ENCODE peak calls at places on chromosomes 2 and 18, in six cellular contexts. Z, E, W, L, K and M are unnamed samples. For H3K27me3, the result is how much of the 10 kb centered on the place peaks cover.

GRCh38 chr2:65604246-65604645 is 171.8 kb upstream of the SPRED2 start:
- DNase-seq in E (no peak), L (peak), W (no peak), Z (no peak), K (no peak), M (peak)

GRCh38 chr2:50492452-50492851 is 539.5 kb downstream of the NRXN1 start:
- DNase-seq in K (peak), L (peak), Z (peak), E (no peak), W (no peak), M (peak)

GRCh38 chr2:15582645-15583340 is 8.9 kb upstream of the DDX1 start:
- DNase-seq in L (no peak), E (no peak), W (no peak), Z (no peak), K (no peak), M (no peak)

GRCh38 chr2:65055427-65056214 is 595 bp upstream of the CEP68 start:
- DNase-seq in E (peak), K (no peak), L (no peak), Z (no peak), W (peak), M (no peak)

GRCh38 chr18:78659057-78659456 is 320.6 kb upstream of the SALL3 start:
- DNase-seq in E (no peak), Z (no peak), W (no peak), K (no peak), L (no peak), M (no peak)

GRCh38 chr18:39862341-39862740 is 2092.7 kb upstream of the PIK3C3 start:
- DNase-seq in K (no peak), L (peak), Z (no peak), E (no peak), W (no peak), M (no peak)

GRCh38 chr2:24015562-24016375 is 5.9 kb downstream of the MFSD2B start:
- DNase-seq in L (peak), E (no peak), K (peak), Z (no peak), W (no peak), M (peak)

GRCh38 chr2:68423966-68424650 is 43.0 kb downstream of the FBXO48 start:
- DNase-seq in W (no peak), K (no peak), E (no peak), L (no peak), Z (no peak), M (no peak)

GRCh38 chr18:487371-487770 is 13.1 kb downstream of the COLEC12 start:
- DNase-seq in E (no peak), K (no peak), L (no peak), Z (no peak), W (no peak), M (no peak)

GRCh38 chr2:233764264-233764663 is 4.2 kb downstream of the UGT1A1 start:
- DNase-seq in K (no peak), E (no peak), L (peak), W (no peak), Z (no peak), M (peak)

GRCh38 chr18:69580107-69580506 is 179.4 kb downstream of the DOK6 start:
- DNase-seq in L (no peak), Z (no peak), W (no peak), K (no peak), E (no peak), M (no peak)

GRCh38 chr2:3192920-3193319 is 184.7 kb downstream of the EIPR1 start:
- DNase-seq in L (no peak), W (no peak), Z (no peak), K (no peak), E (no peak), M (no peak)

GRCh38 chr2:151695778-151696177 is 38.5 kb downstream of the NEB start:
- DNase-seq in L (no peak), Z (no peak), E (no peak), W (no peak), K (no peak), M (no peak)

GRCh38 chr2:121570036-121570664 is 39.5 kb downstream of the RNU4ATAC start:
- DNase-seq in L (peak), E (no peak), Z (no peak), K (no peak), W (no peak), M (no peak)

GRCh38 chr18:5890261-5890605 is 5.1 kb downstream of the TMEM200C start:
- DNase-seq in K (no peak), W (no peak), L (peak), E (no peak), Z (no peak), M (no peak)

GRCh38 chr2:98835831-98836385 is 100.1 kb downstream of the CRACDL start:
- DNase-seq in K (no peak), E (no peak), W (peak), Z (no peak), L (no peak), M (no peak)

GRCh38 chr2:182949572-182950189 is 83.2 kb upstream of the FRZB start:
- DNase-seq in Z (no peak), L (peak), E (no peak), K (peak), W (no peak), M (peak)

GRCh38 chr2:200741468-200742202 is 70.1 kb upstream of the BZW1 start:
- DNase-seq in L (no peak), E (no peak), K (no peak), Z (no peak), W (no peak), M (no peak)

GRCh38 chr18:35777042-35777441 is 195.4 kb upstream of the RMP24 start:
- DNase-seq in L (no peak), Z (peak), K (no peak), E (no peak), W (no peak), M (no peak)

GRCh38 chr2:68251855-68252406 is 401 bp downstream of the PPP3R1 start:
- DNase-seq in K (no peak), E (peak), Z (no peak), L (no peak), W (peak), M (no peak)

GRCh38 chr2:140247451-140248205 is 1467.4 kb upstream of the NXPH2 start:
- DNase-seq in Z (no peak), L (peak), W (no peak), K (no peak), E (no peak), M (no peak)

GRCh38 chr2:46690825-46691224 is 211.5 kb downstream of the TMEM247 start:
- DNase-seq in E (no peak), Z (peak), K (no peak), W (no peak), L (peak), M (peak)

GRCh38 chr2:229714080-229714735 is at the start of gene DNER:
- DNase-seq in W (peak), E (peak), K (no peak), Z (no peak), L (no peak), M (no peak)

GRCh38 chr18:56789004-56789888 is 138.1 kb downstream of the WDR7 start:
- DNase-seq in W (no peak), L (no peak), K (peak), Z (peak), E (no peak), M (peak)

GRCh38 chr2:27255660-27256059 is 7.2 kb downstream of the SLC30A3 start:
- DNase-seq in L (peak), K (no peak), E (no peak), Z (no peak), W (no peak), M (peak)

GRCh38 chr2:240567137-240567871 is 980 bp upstream of the RNPEPL1 start:
- DNase-seq in Z (no peak), W (peak), K (no peak), L (no peak), E (no peak), M (no peak)

GRCh38 chr2:177592397-177592796 is 199.8 kb downstream of the AGPS start:
- DNase-seq in L (no peak), Z (no peak), K (no peak), E (no peak), W (no peak), M (no peak)

GRCh38 chr2:215565897-215566296 is 130.0 kb upstream of the FN1 start:
- DNase-seq in L (peak), Z (no peak), K (no peak), E (no peak), W (no peak), M (peak)

GRCh38 chr18:58687871-58688308 is 16.6 kb downstream of the MALT1 start:
- DNase-seq in L (no peak), E (peak), K (no peak), W (peak), Z (no peak), M (no peak)

GRCh38 chr2:28407976-28408690 is 15.5 kb downstream of the FOSL2 start:
- DNase-seq in L (no peak), E (no peak), K (no peak), Z (no peak), W (no peak), M (no peak)

GRCh38 chr18:75244914-75245313 is 34.3 kb downstream of the TSHZ1 start:
- DNase-seq in E (no peak), W (no peak), Z (no peak), L (no peak), K (no peak), M (no peak)

GRCh38 chr18:75247041-75247551 is 36.5 kb downstream of the TSHZ1 start:
- DNase-seq in K (no peak), E (no peak), Z (no peak), W (no peak), L (peak), M (no peak)

GRCh38 chr18:75247601-75248421 is 37.2 kb downstream of the TSHZ1 start:
- DNase-seq in L (peak), W (no peak), E (no peak), Z (no peak), K (peak), M (peak)

GRCh38 chr18:75241705-75242104 is 31.1 kb downstream of the TSHZ1 start:
- DNase-seq in E (no peak), L (no peak), W (no peak), Z (no peak), K (no peak), M (no peak)

GRCh38 chr18:75244336-75244735 is 33.7 kb downstream of the TSHZ1 start:
- DNase-seq in K (no peak), L (no peak), E (no peak), W (peak), Z (no peak), M (no peak)
- TF ChIP-seq CTCF in K (no peak), L (no peak), E (peak), W (peak), Z (peak), M (peak)

DNA sequence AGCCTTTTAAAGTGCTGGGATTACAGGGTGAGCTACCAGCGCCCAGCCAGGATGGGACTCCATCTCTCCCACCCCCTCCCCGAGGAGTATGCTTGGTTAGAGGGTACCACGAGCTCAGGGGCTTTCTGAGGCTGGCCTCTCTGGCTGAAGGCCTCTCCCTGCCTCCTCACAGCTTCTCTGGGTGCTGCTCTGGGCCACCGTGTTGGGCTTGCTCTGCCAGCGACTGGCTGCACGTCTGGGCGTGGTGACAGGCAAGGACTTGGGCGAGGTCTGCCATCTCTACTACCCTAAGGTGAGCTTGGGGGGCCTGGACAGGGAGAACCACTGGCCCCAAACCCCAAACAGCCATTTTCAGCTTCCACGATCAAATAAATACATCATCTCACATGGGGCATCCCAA is 2.9 kb downstream of the SLC11A1 start:
- DNase-seq in Z (no peak), L (no peak), K (no peak), E (no peak), W (no peak), M (no peak)
- H3K27me3 ChIP-seq in Z (under half), L (under half), K (under half), E (under half), W (under half), M (under half)

GRCh38 chr2:129707800-129708199 is 271.7 kb upstream of the RAB6C start:
- DNase-seq in W (no peak), E (no peak), Z (no peak), L (no peak), K (no peak), M (no peak)

GRCh38 chr2:129709956-129710598 is 269.4 kb upstream of the RAB6C start:
- DNase-seq in Z (no peak), L (no peak), K (no peak), E (no peak), W (no peak), M (no peak)

GRCh38 chr2:129710670-129711495 is 268.6 kb upstream of the RAB6C start:
- DNase-seq in E (no peak), L (no peak), K (no peak), W (no peak), Z (no peak), M (no peak)

GRCh38 chr2:129709030-129709955 is 270.2 kb upstream of the RAB6C start:
- DNase-seq in E (no peak), K (no peak), L (no peak), W (no peak), Z (no peak), M (no peak)

GRCh38 chr2:129708221-129708967 is 271.1 kb upstream of the RAB6C start:
- DNase-seq in K (no peak), E (no peak), Z (no peak), W (no peak), L (no peak), M (no peak)
- H3K27ac ChIP-seq in K (no peak), E (no peak), Z (no peak), W (no peak), L (no peak), M (no peak)

GRCh38 chr18:48090021-48090420 is 159.6 kb upstream of the SMAD2 start:
- DNase-seq in K (no peak), E (no peak), L (no peak), Z (no peak), W (no peak), M (no peak)
- TF ChIP-seq CTCF in K (no peak), E (no peak), L (no peak), Z (no peak), W (no peak), M (no peak)

DNA sequence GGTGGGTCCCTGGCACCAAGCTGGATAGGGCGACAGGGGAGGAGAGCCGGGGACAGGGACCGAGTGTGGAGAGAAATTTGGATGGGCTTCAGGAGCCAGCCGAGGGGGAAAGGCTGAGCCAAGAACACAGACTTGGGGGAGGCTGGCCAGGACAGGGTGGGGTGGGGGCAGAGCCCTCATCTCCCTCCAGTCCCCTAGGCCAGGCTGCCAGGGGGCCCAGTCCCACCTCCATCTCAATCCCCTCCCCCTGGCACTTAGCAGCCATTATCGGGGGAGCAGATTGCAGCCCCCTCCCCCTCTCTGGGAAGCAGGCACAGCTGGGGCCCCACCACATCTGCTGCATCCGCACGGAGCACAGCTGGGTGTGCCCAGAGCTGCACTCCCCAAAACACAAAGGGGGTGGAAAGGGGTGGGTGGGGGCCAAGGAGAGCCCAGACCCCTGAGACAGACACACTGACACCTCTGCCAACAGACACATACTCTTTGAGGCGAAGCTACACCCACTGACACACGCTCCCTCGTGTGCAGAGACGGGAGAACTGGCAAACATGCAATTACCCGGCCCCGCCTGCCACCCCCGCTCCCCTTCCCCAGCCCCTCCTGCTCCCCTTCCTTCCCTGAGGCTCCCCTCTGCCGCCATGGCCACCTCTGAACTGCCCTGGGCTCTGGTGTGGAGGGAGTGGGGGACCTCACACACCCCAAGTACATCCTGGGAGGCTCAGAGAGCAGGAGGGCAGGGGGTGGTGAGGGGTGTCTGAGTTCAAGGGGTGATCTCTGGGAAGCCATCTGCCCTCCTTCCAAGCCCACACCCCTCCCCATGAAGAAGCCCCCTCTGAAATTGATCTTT is 5.1 kb upstream of the ASIC4 start:
- DNase-seq in K (no peak), E (no peak), L (no peak), W (no peak), Z (no peak), M (no peak)
- H3K27me3 ChIP-seq in K (under half), E (under half), L (under half), W (half or more), Z (under half), M (under half)

GRCh38 chr18:49109565-49110251 is 158.9 kb upstream of the SMAD7 start:
- DNase-seq in K (no peak), L (no peak), E (no peak), Z (no peak), W (no peak), M (no peak)
- H3K27ac ChIP-seq in K (no peak), L (no peak), E (no peak), Z (no peak), W (no peak), M (no peak)

DNA sequence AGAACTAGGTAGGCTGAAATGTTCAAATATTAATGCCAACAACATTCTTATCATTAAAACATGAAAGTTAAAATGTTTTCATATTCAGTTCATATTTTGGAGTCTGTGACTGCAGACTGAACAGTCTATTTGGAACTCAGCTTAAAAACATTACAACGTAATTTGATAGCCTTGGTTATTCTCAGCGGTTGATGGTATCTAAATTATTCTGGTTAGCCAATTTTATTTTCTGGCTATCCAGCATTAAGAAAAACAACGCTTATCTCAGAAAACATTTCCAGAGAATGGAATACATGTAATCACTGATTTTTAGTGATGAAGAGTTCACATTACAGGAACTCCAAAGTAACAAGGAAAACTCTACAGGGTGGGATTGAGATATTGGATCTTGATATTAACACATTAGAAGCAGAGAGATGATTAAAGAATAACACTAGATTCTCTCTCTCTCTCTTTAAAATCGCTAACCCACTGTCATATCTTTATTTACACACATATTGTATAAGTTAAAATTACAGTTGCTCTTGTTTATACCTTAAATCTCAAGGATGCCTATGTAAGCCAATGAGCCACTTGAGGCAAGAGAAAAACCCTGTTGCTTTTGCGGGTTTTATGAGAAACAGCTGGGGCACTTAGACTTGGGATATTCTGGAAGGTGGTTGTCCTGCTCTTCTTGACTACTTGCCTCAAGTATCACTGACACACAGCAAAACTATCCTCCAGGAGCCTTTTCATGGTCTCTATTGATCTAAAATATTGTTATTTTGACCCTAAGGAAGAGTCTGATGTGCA is 84.9 kb downstream of the ICOS start:
- DNase-seq in Z (no peak), L (peak), E (no peak), K (no peak), W (no peak), M (no peak)
- TF ChIP-seq CTCF in Z (no peak), L (no peak), E (no peak), K (no peak), W (no peak), M (no peak)

DNA sequence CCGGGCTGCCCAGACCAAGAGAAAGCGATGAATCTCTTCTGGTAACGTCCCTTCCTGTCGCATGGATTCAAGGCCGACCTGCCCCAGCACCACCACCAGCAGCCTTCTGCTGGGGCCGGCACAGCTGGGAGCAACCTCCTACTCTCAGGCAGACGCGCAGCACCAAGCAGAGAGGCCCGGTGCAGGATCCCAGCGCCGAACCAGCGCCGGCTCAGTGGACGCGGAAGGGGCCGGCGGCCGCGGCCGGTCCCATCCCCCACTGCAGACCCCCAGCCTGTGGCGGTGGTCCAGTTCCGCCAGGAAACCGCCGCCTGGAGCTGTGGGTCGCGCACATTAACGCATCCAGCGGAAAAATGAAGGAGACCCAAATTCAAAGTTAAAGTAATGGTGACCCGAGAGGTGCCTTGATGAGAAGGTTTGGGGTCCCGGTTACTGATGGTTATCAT is 525 bp upstream of the MAL start:
- DNase-seq in W (no peak), K (no peak), Z (no peak), E (no peak), L (no peak), M (no peak)
- H3K27me3 ChIP-seq in W (under half), K (under half), Z (under half), E (under half), L (under half), M (under half)

GRCh38 chr18:11986061-11986460 is 4.8 kb downstream of the IMPA2 start:
- DNase-seq in E (no peak), Z (no peak), L (no peak), K (no peak), W (no peak), M (no peak)
- H3K27ac ChIP-seq in E (no peak), Z (no peak), L (no peak), K (no peak), W (no peak), M (no peak)

GRCh38 chr2:232229917-232230310 is 148.6 kb upstream of the ALPP start:
- DNase-seq in L (peak), W (no peak), E (no peak), K (no peak), Z (no peak), M (no peak)

GRCh38 chr2:232231514-232231913 is 147.0 kb upstream of the ALPP start:
- DNase-seq in Z (no peak), W (no peak), L (no peak), K (no peak), E (no peak), M (no peak)

GRCh38 chr2:232228332-232228731 is 150.2 kb upstream of the ALPP start:
- DNase-seq in Z (no peak), E (no peak), K (no peak), L (no peak), W (no peak), M (no peak)

GRCh38 chr2:232229296-232229916 is 149.1 kb upstream of the ALPP start:
- DNase-seq in K (no peak), L (peak), Z (no peak), W (no peak), E (no peak), M (peak)

DNA sequence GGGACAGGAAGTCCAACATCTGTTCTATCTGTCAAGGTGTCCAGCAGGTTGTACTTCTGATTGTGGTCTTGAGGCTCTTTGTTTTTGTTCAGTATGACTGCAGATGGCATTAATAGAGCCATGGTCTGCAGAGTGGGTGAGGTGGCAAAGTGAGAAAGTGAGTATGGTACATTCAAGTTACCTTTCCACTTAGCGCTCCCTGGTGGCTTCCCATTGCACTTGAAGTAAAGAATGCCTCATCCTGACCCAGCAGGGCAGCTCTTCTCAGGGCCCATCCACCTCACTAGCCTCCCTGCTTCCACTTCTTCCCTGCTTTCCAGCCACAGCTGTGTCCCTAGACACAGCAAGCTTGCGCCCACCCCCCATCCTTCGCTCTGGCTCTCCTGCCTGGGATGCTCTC is 148.0 kb upstream of the ALPP start:
- DNase-seq in L (no peak), E (no peak), K (no peak), W (no peak), Z (peak), M (no peak)
- TF ChIP-seq CTCF in L (no peak), E (no peak), K (peak), W (no peak), Z (no peak), M (peak)